ENCODE peak calls at places on chromosome 9, in nine cellular contexts. T, N, J, R, U, P, A, O and K are unnamed samples.

GRCh38 chr9:122777935-122778671 is 10.6 kb upstream of the OR5C1 start:
- DNase-seq in A (no peak), U (no peak), P (peak), O (no peak), J (no peak), T (no peak), N (peak), R (no peak), K (no peak)

GRCh38 chr9:2424564-2425153 is 196.9 kb upstream of the VLDLR start:
- DNase-seq in A (no peak), U (no peak), T (no peak), J (no peak), N (no peak), P (no peak), O (no peak), R (no peak), K (no peak)

GRCh38 chr9:121278535-121279169 is 10.7 kb downstream of the GSN start:
- DNase-seq in O (peak), U (no peak), R (peak), P (peak), J (peak), N (peak), A (no peak), T (no peak), K (no peak)

GRCh38 chr9:12723409-12724028 is 30.3 kb downstream of the TYRP1 start:
- DNase-seq in O (peak), R (no peak), T (no peak), A (no peak), N (no peak), U (no peak), J (no peak), P (peak), K (no peak)

GRCh38 chr9:123550797-123551196 is 194.8 kb downstream of the CRB2 start:
- DNase-seq in A (no peak), J (no peak), N (no peak), U (no peak), P (no peak), O (no peak), R (no peak), T (no peak), K (no peak)

GRCh38 chr9:128845186-128845931 is 15.8 kb upstream of the SPOUT1 start:
- DNase-seq in A (no peak), T (no peak), R (no peak), P (no peak), U (no peak), N (peak), O (no peak), J (no peak), K (peak)

GRCh38 chr9:20292002-20292401 is 330.3 kb downstream of the MLLT3 start:
- DNase-seq in P (peak), O (no peak), T (no peak), U (no peak), R (no peak), J (no peak), N (no peak), A (no peak), K (no peak)

GRCh38 chr9:24464321-24464951 is 81.3 kb downstream of the IZUMO3 start:
- DNase-seq in T (no peak), R (no peak), J (no peak), P (no peak), O (no peak), N (peak), U (no peak), A (no peak), K (no peak)

GRCh38 chr9:128552153-128552743 is at the start of gene SPTAN1:
- DNase-seq in N (peak), O (peak), A (peak), T (peak), P (peak), J (peak), U (peak), R (peak), K (peak)

GRCh38 chr9:133467101-133467500 is 7.3 kb downstream of the CACFD1 start:
- DNase-seq in A (no peak), O (no peak), U (no peak), T (no peak), P (no peak), N (no peak), R (no peak), J (no peak), K (no peak)

GRCh38 chr9:21434202-21435014 is 5.8 kb upstream of the IFNA1 start:
- DNase-seq in O (peak), P (peak), J (no peak), A (no peak), U (no peak), R (no peak), N (no peak), T (no peak), K (no peak)

GRCh38 chr9:16532681-16533450 is 337.6 kb downstream of the BNC2 start:
- DNase-seq in J (no peak), O (no peak), U (no peak), P (peak), R (no peak), T (no peak), A (no peak), N (peak), K (no peak)

GRCh38 chr9:133118568-133118967 is 2.5 kb downstream of the RALGDS start:
- DNase-seq in U (no peak), T (no peak), J (no peak), R (no peak), P (no peak), N (no peak), O (no peak), A (no peak), K (no peak)

GRCh38 chr9:101427957-101428655 is 7.5 kb downstream of the ALDOB start:
- DNase-seq in P (no peak), O (no peak), N (no peak), U (peak), A (no peak), R (no peak), T (no peak), J (no peak), K (no peak)

GRCh38 chr9:20732118-20732517 is 48.1 kb downstream of the FOCAD start:
- DNase-seq in U (no peak), T (no peak), A (no peak), O (no peak), R (no peak), N (peak), P (peak), J (no peak), K (no peak)

GRCh38 chr9:136603901-136604816 is 58.3 kb upstream of the NOTCH1 start:
- DNase-seq in T (no peak), P (no peak), J (no peak), O (peak), N (no peak), U (no peak), A (no peak), R (no peak), K (no peak)

GRCh38 chr9:121604242-121604641 is 47.2 kb upstream of the DAB2IP start:
- DNase-seq in U (no peak), N (no peak), J (no peak), A (no peak), R (no peak), T (no peak), P (no peak), O (no peak), K (no peak)

GRCh38 chr9:71767421-71768321 is 642 bp downstream of the CEMIP2 start:
- DNase-seq in J (no peak), T (no peak), N (no peak), R (peak), P (no peak), O (peak), A (no peak), U (no peak), K (no peak)

GRCh38 chr9:100425758-100426157 is 1.2 kb upstream of the MSANTD3 start:
- DNase-seq in P (no peak), N (peak), T (no peak), J (no peak), U (no peak), O (no peak), A (no peak), R (no peak), K (no peak)

GRCh38 chr9:113216406-113216805 is 4.7 kb downstream of the FKBP15 start:
- DNase-seq in J (no peak), N (no peak), T (no peak), A (no peak), O (no peak), R (no peak), U (no peak), P (no peak), K (no peak)

GRCh38 chr9:129341197-129341990 is 163.3 kb upstream of the IER5L start:
- DNase-seq in O (no peak), J (no peak), R (no peak), A (no peak), P (no peak), N (no peak), U (no peak), T (no peak), K (no peak)

GRCh38 chr9:69535911-69536310 is 136.3 kb downstream of the APBA1 start:
- DNase-seq in O (no peak), R (no peak), A (no peak), U (no peak), P (no peak), N (no peak), J (no peak), T (no peak), K (no peak)

GRCh38 chr9:97900103-97900737 is 22.1 kb downstream of the TRMO start:
- DNase-seq in R (no peak), T (no peak), A (no peak), P (no peak), N (no peak), O (no peak), U (no peak), J (no peak), K (no peak)

GRCh38 chr9:17394868-17395488 is 183.9 kb upstream of the SH3GL2 start:
- DNase-seq in U (no peak), A (no peak), T (no peak), O (no peak), J (no peak), N (no peak), P (no peak), R (no peak), K (no peak)

GRCh38 chr9:100084145-100084478 is 14.7 kb downstream of the ERP44 start:
- DNase-seq in T (no peak), J (no peak), O (no peak), R (no peak), N (no peak), P (no peak), A (no peak), U (peak), K (no peak)

GRCh38 chr9:88476491-88477271 is 58.3 kb upstream of the NXNL2 start:
- DNase-seq in A (no peak), N (no peak), U (no peak), T (no peak), O (no peak), R (no peak), J (no peak), P (no peak), K (no peak)

GRCh38 chr9:134283111-134283515 is 43.1 kb upstream of the RXRA start:
- DNase-seq in O (peak), J (peak), T (no peak), N (peak), P (no peak), R (peak), A (no peak), U (no peak), K (no peak)

GRCh38 chr9:15824310-15824709 is 271.5 kb downstream of the CCDC171 start:
- DNase-seq in R (no peak), O (no peak), A (no peak), N (no peak), T (no peak), U (no peak), J (no peak), P (peak), K (no peak)

GRCh38 chr9:83708515-83709158 is 879 bp upstream of the UBQLN1 start:
- DNase-seq in O (peak), T (no peak), U (no peak), P (peak), R (peak), A (no peak), J (peak), N (peak), K (no peak)
- TF ChIP-seq CTCF in O (peak), T (peak), U (peak), P (peak), R (no peak), A (no peak), J (no peak), N (peak), K (no peak)

DNA sequence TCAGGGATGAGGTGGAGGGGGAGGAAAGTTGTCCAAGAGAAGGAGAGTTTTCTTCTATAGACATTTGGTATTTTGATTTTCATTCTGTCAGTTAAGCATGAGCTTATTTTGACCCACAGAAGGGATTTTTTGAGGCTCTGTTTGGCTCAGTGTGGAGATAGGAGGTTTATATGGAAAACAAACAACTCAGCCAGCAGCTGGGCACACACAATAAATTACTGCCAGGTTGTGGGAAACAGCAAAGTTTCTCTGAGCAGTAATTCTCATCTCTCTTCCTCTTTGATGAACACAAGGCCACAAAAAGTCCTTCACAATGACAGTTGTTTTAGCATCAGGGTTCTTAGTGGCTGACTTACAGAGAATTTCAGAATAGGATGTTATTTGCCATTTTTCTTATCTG is 486.1 kb downstream of the KDM4C start:
- DNase-seq in U (no peak), A (no peak), N (no peak), J (no peak), O (no peak), P (no peak), R (no peak), T (no peak), K (no peak)
- TF ChIP-seq CTCF in U (no peak), A (no peak), N (no peak), J (no peak), O (no peak), P (no peak), R (no peak), T (no peak), K (no peak)

GRCh38 chr9:95138474-95138873 is 179.0 kb downstream of the FANCC start:
- DNase-seq in U (no peak), N (no peak), O (no peak), T (no peak), R (no peak), J (no peak), P (no peak), A (no peak), K (no peak)
- TF ChIP-seq CTCF in U (no peak), N (peak), O (no peak), T (no peak), R (no peak), J (no peak), P (no peak), A (no peak), K (no peak)

GRCh38 chr9:107488400-107489143 is 997 bp downstream of the KLF4 start:
- DNase-seq in U (peak), N (no peak), J (peak), O (peak), T (peak), A (peak), P (peak), R (peak), K (no peak)

GRCh38 chr9:107486674-107487520 is 2.7 kb downstream of the KLF4 start:
- DNase-seq in A (no peak), U (no peak), P (no peak), N (no peak), J (no peak), R (peak), T (no peak), O (peak), K (no peak)

GRCh38 chr9:107489687-107490605 is at the start of gene KLF4:
- DNase-seq in J (peak), P (peak), U (peak), T (no peak), N (peak), R (peak), A (peak), O (peak), K (peak)

GRCh38 chr9:107489144-107489673 is 360 bp downstream of the KLF4 start:
- DNase-seq in U (peak), J (no peak), N (no peak), O (no peak), R (no peak), A (peak), P (no peak), T (no peak), K (no peak)

DNA sequence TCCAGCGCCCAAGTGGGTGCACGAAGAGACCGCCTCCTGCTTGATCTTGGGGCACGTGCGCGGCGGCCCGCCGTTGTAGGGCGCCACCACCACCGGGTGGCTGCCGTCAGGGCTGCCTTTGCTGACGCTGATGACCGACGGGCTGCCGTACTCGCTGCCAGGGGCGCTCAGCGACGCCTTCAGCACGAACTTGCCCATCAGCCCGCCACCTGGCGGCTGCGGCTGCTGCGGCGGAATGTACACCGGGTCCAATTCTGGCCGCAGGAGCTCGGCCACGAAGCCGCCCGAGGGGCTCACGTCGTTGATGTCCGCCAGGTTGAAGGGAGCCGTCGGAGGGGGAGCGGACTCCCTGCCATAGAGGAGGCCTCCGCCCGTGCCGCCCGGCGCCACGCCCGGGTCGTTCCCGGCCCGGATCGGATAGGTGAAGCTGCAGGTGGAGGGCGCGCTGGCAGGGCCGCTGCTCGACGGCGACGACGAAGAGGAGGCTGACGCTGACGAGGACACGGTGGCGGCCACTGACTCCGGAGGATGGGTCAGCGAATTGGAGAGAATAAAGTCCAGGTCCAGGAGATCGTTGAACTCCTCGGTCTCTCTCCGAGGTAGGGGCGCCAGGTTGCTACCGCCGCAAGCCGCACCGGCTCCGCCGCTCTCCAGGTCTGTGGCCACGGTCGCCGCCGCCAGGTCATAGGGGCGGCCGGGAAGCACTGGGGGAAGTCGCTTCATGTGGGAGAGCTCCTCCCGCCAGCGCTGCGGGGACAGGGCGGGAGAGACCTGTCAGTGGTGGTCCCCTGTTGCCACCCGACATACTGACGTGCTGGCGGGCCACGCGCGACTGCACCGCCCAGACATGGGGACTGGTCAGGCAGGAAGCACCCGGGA is 1.8 kb downstream of the KLF4 start:
- DNase-seq in N (no peak), T (no peak), U (peak), O (peak), P (peak), A (peak), J (no peak), R (peak), K (no peak)
- TF ChIP-seq CTCF in N (peak), T (peak), U (peak), O (peak), P (peak), A (peak), J (peak), R (no peak), K (peak)

GRCh38 chr9:23379842-23380241 is 446.2 kb downstream of the ELAVL2 start:
- DNase-seq in U (no peak), P (no peak), O (peak), T (no peak), A (no peak), N (no peak), R (no peak), J (no peak), K (no peak)
- TF ChIP-seq CTCF in U (no peak), P (no peak), O (no peak), T (no peak), A (no peak), N (no peak), R (no peak), J (no peak), K (no peak)

GRCh38 chr9:36798350-36799065 is 225.8 kb downstream of the MELK start:
- DNase-seq in N (no peak), U (no peak), R (no peak), A (no peak), O (no peak), J (no peak), T (no peak), P (peak), K (no peak)
- TF ChIP-seq CTCF in N (peak), U (peak), R (no peak), A (no peak), O (no peak), J (no peak), T (peak), P (peak), K (no peak)